ENCODE peak calls at places on chromosomes 2 and 18, in nine cellular contexts. S is HCT116; Z is MM.1S; B is GM23338; O is neuronal stem cell; E is Karpas-422; G is SK-N-SH; C is upper lobe of right lung; U is CD8-positive, alpha-beta T cell. W is an unnamed sample. For H3K36me3 and H3K4me1, the result is how much of the 10 kb centered on the place peaks cover.

GRCh38 chr2:241136191-241136590 is 13.1 kb downstream of the PASK start:
- DNase-seq in E (no peak), S (no peak), C (peak), O (no peak), B (no peak), Z (no peak), U (no peak), G (no peak), W (no peak)

GRCh38 chr2:59276033-59276432 is 1034.9 kb upstream of the FANCL start:
- DNase-seq in O (no peak), G (no peak), S (no peak), U (no peak), Z (no peak), C (no peak), E (peak), B (peak), W (no peak)

GRCh38 chr18:48442761-48443160 is 33.6 kb upstream of the ZBTB7C start:
- DNase-seq in U (no peak), C (no peak), B (no peak), Z (no peak), E (no peak), G (no peak), O (no peak), S (no peak), W (no peak)

GRCh38 chr2:176814740-176815367 is 397.7 kb upstream of the HNRNPA3 start:
- DNase-seq in B (peak), G (peak), U (no peak), E (peak), C (no peak), Z (peak), O (no peak), S (peak), W (no peak)

GRCh38 chr2:36549063-36549662 is 48.8 kb downstream of the FEZ2 start:
- DNase-seq in B (no peak), Z (no peak), G (peak), S (no peak), O (no peak), U (no peak), C (no peak), E (no peak), W (no peak)

GRCh38 chr18:62331581-62332436 is 6.7 kb downstream of the TNFRSF11A start:
- DNase-seq in B (no peak), S (no peak), G (no peak), Z (peak), O (no peak), C (no peak), E (no peak), U (no peak), W (no peak)

GRCh38 chr2:187528042-187528441 is 26.2 kb downstream of the TFPI start:
- DNase-seq in E (no peak), G (no peak), U (no peak), S (no peak), B (no peak), Z (no peak), O (no peak), C (no peak), W (no peak)

GRCh38 chr2:78646965-78647364 is 378.5 kb upstream of the REG3G start:
- DNase-seq in S (no peak), Z (no peak), C (no peak), G (no peak), U (no peak), O (no peak), B (no peak), E (no peak), W (no peak)

GRCh38 chr2:16280081-16280480 is 339.7 kb downstream of the MYCN start:
- DNase-seq in C (no peak), S (no peak), U (no peak), B (no peak), Z (no peak), O (no peak), G (no peak), E (no peak), W (no peak)

GRCh38 chr2:175929850-175930249 is 72.2 kb downstream of the LNPK start:
- DNase-seq in G (no peak), Z (no peak), E (no peak), B (no peak), S (no peak), O (no peak), C (no peak), U (no peak), W (no peak)

GRCh38 chr2:8049851-8050571 is 631.8 kb upstream of the ID2 start:
- DNase-seq in C (no peak), G (no peak), B (no peak), U (no peak), S (no peak), Z (no peak), O (no peak), E (no peak), W (no peak)

GRCh38 chr18:10591891-10592290 is 66.1 kb downstream of the NAPG start:
- DNase-seq in C (no peak), Z (no peak), O (no peak), S (no peak), U (no peak), B (no peak), G (no peak), E (no peak), W (no peak)

GRCh38 chr2:74373189-74373588 is 6.9 kb downstream of the DCTN1 start:
- DNase-seq in E (no peak), Z (no peak), U (no peak), G (no peak), S (no peak), B (peak), O (no peak), C (peak), W (no peak)

GRCh38 chr2:64638502-64639120 is 15.1 kb downstream of the SERTAD2 start:
- DNase-seq in C (no peak), G (no peak), S (no peak), B (no peak), Z (no peak), O (no peak), E (no peak), U (no peak), W (no peak)

GRCh38 chr2:54680397-54681032 is 42.9 kb upstream of the EML6 start:
- DNase-seq in B (no peak), E (peak), O (no peak), C (no peak), U (no peak), G (no peak), S (no peak), Z (no peak), W (no peak)

DNA sequence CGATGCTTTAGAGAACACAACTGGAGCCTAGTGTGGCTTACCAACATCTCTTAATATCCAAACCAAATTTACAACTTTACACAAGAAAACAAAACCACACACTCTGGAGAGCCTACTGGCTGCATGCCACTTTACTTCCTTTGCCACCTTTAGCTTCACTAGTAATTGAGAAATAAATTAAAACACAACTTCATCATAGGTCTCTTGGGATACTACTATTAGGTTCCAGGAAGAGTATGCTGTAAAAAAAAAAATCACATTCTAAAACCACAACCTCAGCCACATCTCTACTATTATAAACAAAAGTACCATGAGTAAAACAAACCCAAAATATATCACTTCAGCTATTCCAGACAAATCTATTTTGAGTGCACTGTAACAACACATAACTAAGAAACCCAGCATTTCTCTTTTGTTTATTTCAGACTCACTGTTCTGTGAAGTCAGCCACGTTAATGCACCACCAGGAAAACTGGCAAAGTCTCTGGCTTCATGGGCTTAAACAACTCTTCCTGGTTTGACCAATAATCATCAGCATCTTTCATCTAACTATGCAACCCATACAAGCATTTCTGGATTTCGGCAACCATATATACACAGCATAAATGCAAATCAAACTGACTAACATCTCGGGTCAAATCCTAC is 59.1 kb downstream of the REV1 start:
- DNase-seq in Z (no peak), B (no peak), U (no peak), O (no peak), G (no peak), S (no peak), C (no peak), E (no peak), W (no peak)
- H3K36me3 ChIP-seq in Z (under half), B (under half), U (under half), O (under half), G (half or more), S (under half), C (half or more), E (half or more), W (under half)

DNA sequence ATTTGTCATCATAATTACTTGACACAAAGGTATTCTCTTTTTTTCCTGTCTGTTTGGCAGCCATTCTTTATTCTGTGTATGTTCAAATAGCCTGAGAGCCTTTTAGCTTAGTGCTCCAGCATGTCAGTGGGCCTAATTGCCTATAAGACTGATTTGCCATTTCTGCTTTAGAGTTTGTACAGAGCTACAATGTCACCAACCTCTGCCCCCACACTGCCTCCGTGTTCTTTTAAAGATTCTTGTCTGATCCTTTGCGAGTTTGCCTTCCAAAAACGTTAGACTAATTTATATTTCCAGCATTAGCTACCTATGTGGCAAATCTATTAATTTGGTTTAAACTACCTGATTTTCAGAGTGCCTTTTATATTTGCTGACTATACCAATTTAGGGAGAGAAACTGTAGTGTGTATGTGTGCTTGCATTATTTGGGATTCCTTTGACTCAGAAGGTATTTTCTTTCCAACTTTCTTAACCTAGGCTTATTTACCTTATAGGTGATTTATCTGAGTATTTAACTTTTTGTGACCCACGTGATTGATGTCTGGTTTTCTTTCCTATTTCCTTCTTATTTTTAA is 70.8 kb downstream of the FAM117B start:
- DNase-seq in O (no peak), U (no peak), B (no peak), G (no peak), C (no peak), Z (no peak), E (no peak), S (no peak), W (no peak)
- H3K4me1 ChIP-seq in O (under half), U (under half), B (under half), G (under half), C (under half), Z (under half), E (under half), S (under half), W (under half)

DNA sequence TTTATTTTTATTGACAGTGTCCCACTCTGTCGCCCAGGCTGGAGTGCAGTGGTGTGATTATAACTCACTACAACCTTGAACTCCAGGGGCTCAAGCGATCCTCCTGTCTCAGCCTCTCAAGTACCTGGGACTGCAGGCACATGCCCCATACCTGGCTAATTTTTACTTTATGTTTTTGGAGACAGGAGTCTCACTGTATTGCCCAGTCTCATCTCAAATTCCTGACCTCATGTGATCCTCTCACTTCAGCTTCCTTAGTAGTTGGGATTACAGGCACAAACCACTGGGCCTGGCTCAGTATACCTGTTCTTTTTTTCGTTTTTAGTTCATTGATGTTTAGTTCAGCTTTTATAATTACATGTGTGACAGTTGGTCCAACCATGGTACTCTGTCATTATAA is 40.1 kb upstream of the SNORC start:
- DNase-seq in C (no peak), S (no peak), O (no peak), E (no peak), U (no peak), G (no peak), Z (no peak), B (no peak), W (no peak)
- H3K36me3 ChIP-seq in C (half or more), S (under half), O (under half), E (under half), U (under half), G (half or more), Z (under half), B (under half), W (under half)

GRCh38 chr2:168179592-168179991 is 67.8 kb downstream of the STK39 start:
- DNase-seq in S (no peak), E (no peak), O (no peak), G (no peak), C (no peak), U (no peak), Z (no peak), B (no peak), W (no peak)
- H3K4me1 ChIP-seq in S (under half), E (half or more), O (under half), G (under half), C (under half), U (under half), Z (under half), B (under half), W (under half)

GRCh38 chr2:98543842-98544241 is 64.5 kb downstream of the COA5 start:
- DNase-seq in O (no peak), Z (no peak), B (no peak), C (no peak), E (no peak), U (no peak), S (no peak), G (no peak), W (no peak)

GRCh38 chr2:98541906-98542305 is 66.4 kb downstream of the COA5 start:
- DNase-seq in Z (no peak), U (no peak), E (no peak), O (no peak), B (no peak), S (no peak), G (peak), C (no peak), W (no peak)

GRCh38 chr2:98539056-98539735 is 69.1 kb downstream of the COA5 start:
- DNase-seq in B (no peak), G (no peak), C (no peak), O (no peak), S (no peak), E (no peak), Z (no peak), U (no peak), W (no peak)

GRCh38 chr2:98543214-98543613 is 65.1 kb downstream of the COA5 start:
- DNase-seq in G (no peak), O (no peak), U (no peak), Z (no peak), S (no peak), B (no peak), E (no peak), C (no peak), W (no peak)

DNA sequence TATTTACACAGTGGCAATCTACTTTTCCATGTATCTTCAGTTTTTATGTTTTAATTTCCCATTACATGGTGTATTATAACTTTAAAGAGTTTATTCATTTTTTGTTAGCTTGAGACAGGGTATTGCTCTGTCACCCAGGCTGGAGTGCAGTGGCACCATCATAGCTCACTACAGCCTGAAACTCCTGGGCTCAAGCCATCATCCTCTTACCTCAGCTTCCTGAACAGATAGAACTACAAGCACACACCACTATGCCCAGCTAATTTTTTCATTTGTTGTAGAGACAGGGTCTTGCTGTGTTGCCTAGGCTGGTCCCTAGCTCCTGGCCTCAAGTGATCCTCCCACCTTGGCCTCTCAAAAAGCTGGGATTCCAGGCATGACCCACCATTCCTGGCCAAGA is 66.8 kb downstream of the COA5 start:
- DNase-seq in Z (no peak), U (no peak), C (no peak), G (no peak), E (no peak), S (no peak), B (no peak), O (no peak), W (no peak)
- H3K36me3 ChIP-seq in Z (under half), U (half or more), C (half or more), G (half or more), E (under half), S (under half), B (under half), O (under half), W (half or more)

DNA sequence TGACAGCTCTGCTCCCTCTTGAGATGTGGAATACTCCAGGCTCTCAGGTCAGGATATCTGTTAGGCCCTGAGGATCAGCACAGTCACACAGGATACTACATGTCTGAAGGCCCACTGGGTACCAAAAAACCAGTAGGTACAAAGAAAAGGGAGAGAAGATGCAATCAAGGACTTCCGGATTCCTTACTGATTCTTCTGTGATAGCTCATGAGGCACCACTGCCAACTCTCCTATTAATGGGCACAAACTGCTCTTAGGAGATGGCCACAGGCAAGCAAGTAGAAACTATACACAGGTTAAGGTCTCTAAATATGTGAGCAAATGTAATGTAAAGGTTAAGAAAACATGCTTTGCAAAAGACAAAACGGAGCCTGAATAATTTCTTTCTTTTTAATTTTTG is 3.5 kb downstream of the TMEM127 start:
- DNase-seq in U (no peak), E (no peak), S (no peak), G (no peak), C (no peak), O (no peak), B (no peak), Z (no peak), W (no peak)
- H3K4me1 ChIP-seq in U (half or more), E (under half), S (under half), G (under half), C (half or more), O (under half), B (under half), Z (under half), W (half or more)

DNA sequence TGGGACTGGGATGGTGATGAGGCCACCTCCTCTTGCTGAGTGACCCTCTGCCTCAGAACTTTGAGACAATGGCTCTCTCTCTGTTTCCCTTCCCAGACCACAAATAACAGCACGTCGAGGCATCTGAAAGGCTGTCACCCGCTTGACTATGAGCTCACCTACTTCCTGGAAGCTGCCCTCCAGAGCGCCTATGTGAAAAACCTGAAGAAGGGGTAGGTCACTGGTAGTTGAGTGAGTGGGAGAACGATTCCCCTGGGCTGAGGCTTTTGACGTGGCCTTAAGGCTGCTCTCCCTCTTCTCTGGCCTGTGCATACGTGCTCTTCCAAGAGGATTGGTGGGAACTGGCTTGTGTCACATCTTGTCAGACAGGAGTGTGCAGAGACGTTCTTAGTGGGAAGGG is 63.1 kb upstream of the MCFD2 start:
- DNase-seq in U (no peak), S (no peak), G (no peak), E (peak), B (no peak), C (no peak), O (no peak), Z (no peak), W (no peak)
- H3K36me3 ChIP-seq in U (under half), S (under half), G (under half), E (under half), B (under half), C (under half), O (under half), Z (under half), W (under half)

W was measured in esophagus squamous epithelium.